ENCODE peak calls at places on chromosome 9, in six cellular contexts. I, U, Z, E, B and O are unnamed samples.

GRCh38 chr9:126633881-126634558 is 20.3 kb downstream of the LMX1B start:
- DNase-seq in I (no peak), U (no peak), Z (no peak), E (no peak), B (no peak), O (no peak)

GRCh38 chr9:1871486-1872181 is 143.5 kb upstream of the SMARCA2 start:
- DNase-seq in I (no peak), U (no peak), Z (no peak), E (peak; percentile 74), B (no peak), O (no peak)

GRCh38 chr9:14749738-14750137 is 27.2 kb upstream of the CER1 start:
- DNase-seq in I (no peak), U (no peak), Z (no peak), E (no peak), B (no peak), O (no peak)

GRCh38 chr9:107712390-107712789 is 222.8 kb upstream of the KLF4 start:
- DNase-seq in I (no peak), U (no peak), Z (no peak), E (no peak), B (peak; percentile 39), O (no peak)

GRCh38 chr9:124149992-124150391 is 107.8 kb upstream of the NEK6 start:
- DNase-seq in I (no peak), U (no peak), Z (no peak), E (peak; percentile 26), B (no peak), O (no peak)

GRCh38 chr9:122378236-122378635 is 7.4 kb downstream of the PTGS1 start:
- DNase-seq in I (no peak), U (no peak), Z (peak; percentile 68), E (no peak), B (no peak), O (no peak)

GRCh38 chr9:131125038-131125287 is 423 bp upstream of the NUP214 start:
- DNase-seq in I (no peak), U (no peak), Z (no peak), E (no peak), B (peak; percentile 3), O (no peak)

GRCh38 chr9:110942522-110942921 is 95.7 kb downstream of the LPAR1 start:
- DNase-seq in I (no peak), U (no peak), Z (no peak), E (no peak), B (no peak), O (no peak)

GRCh38 chr9:91589101-91589553 is 165.5 kb upstream of the NFIL3 start:
- DNase-seq in I (no peak), U (peak; percentile 22), Z (peak; percentile 48), E (peak; percentile 80), B (peak; percentile 4), O (peak; percentile 7)

GRCh38 chr9:73009649-73010288 is 56.9 kb upstream of the ALDH1A1 start:
- DNase-seq in I (no peak), U (no peak), Z (no peak), E (no peak), B (peak; percentile 35), O (no peak)

GRCh38 chr9:129990269-129991005 is 52.6 kb downstream of the FNBP1 start:
- DNase-seq in I (no peak), U (no peak), Z (no peak), E (no peak), B (no peak), O (no peak)

GRCh38 chr9:125701351-125701750 is 5.7 kb downstream of the MAPKAP1 start:
- DNase-seq in I (no peak), U (no peak), Z (no peak), E (no peak), B (no peak), O (no peak)

GRCh38 chr9:89579741-89580395 is 24.9 kb upstream of the GADD45G start:
- DNase-seq in I (no peak), U (no peak), Z (no peak), E (no peak), B (no peak), O (no peak)

GRCh38 chr9:687034-687785 is 154.3 kb upstream of the DMRT1 start:
- DNase-seq in I (no peak), U (no peak), Z (no peak), E (peak; percentile 83), B (no peak), O (no peak)

GRCh38 chr9:107653263-107653821 is 163.8 kb upstream of the KLF4 start:
- DNase-seq in I (no peak), U (no peak), Z (no peak), E (no peak), B (no peak), O (no peak)

DNA sequence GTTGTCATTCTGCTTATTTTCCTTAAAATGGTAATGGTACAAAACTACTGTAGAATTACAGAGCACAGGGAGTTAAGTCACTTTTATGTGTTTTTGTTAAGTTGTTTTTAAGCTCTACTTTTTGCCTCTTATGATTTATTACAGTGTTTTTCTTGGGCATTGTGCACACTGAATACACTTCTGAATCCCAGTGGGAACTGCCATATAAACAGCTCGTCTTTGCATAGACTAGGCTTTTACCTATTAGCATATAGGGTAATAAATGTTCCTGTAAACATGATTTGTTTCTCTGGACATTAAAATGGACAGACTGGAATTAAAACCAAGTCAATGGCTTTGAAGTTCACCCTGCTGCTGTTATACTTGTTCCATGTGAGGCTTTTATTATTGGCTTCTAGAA is 12.2 kb downstream of the KLF9 start:
- DNase-seq in I (no peak), U (no peak), Z (no peak), E (no peak), B (no peak), O (no peak)
- H3K4me1 ChIP-seq in I (no peaks in the 10 kb centered on the region), U (peaks cover 96% of the 10 kb centered on the region), Z (peaks cover 62% of the 10 kb centered on the region), E (peaks cover 100% of the 10 kb centered on the region), B (no peaks in the 10 kb centered on the region), O (peaks cover 71% of the 10 kb centered on the region)

GRCh38 chr9:121199921-121200320 is 1.7 kb downstream of the RAB14 start:
- DNase-seq in I (no peak), U (no peak), Z (no peak), E (no peak), B (no peak), O (no peak)

GRCh38 chr9:121198512-121199042 is 3.1 kb downstream of the RAB14 start:
- DNase-seq in I (no peak), U (no peak), Z (no peak), E (no peak), B (no peak), O (no peak)

GRCh38 chr9:121200346-121200745 is 1.3 kb downstream of the RAB14 start:
- DNase-seq in I (no peak), U (no peak), Z (no peak), E (no peak), B (no peak), O (no peak)

GRCh38 chr9:121201738-121202533 is at the start of gene RAB14:
- DNase-seq in I (peak; percentile 100), U (peak; percentile 100), Z (peak; percentile 100), E (peak; percentile 100), B (peak; percentile 98), O (peak; percentile 100)

DNA sequence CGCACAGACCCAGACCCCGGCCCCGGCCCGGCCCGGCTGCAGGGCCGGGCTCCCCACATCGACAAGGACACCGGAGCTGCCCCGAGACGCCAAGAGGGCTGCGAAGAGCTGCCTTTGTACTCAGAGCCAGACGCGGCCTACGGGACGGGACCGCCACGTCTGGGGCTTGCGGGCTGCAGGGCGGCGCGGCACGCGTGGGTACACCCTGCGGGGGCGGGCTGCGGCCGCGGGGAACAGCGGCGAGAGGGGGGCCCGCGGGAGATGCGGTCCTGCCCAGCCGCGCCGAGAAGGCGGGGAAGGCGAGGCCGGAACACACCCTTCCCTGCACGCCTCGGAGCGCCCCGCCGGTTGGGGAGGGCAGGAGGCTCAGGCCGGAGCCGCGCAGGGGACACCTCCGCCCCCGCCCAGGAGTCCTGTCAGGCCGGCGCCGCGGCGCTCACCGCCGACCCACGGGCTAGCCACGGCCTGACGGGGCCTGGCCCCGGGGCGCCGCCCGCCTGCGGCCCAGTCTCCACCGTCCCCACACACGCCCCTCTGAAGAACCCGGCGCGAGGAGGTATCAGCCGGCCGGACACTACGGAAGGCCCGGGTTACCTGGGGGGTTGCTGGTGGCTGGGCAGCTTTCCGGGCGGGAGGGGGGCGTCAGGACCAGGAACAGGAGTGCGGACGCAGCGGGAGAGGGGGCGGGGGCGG is 478 bp downstream of the RAB14 start:
- DNase-seq in I (no peak), U (no peak), Z (peak; percentile 94), E (no peak), B (no peak), O (peak; percentile 57)
- TF ChIP-seq POLR2A in I (no peak), U (no peak), Z (no peak), E (no peak), B (no peak), O (no peak)

GRCh38 chr9:94178927-94179326 is 80.2 kb upstream of the ZNF169 start:
- DNase-seq in I (no peak), U (no peak), Z (no peak), E (no peak), B (no peak), O (no peak)

GRCh38 chr9:94173632-94174031 is 85.5 kb upstream of the ZNF169 start:
- DNase-seq in I (no peak), U (no peak), Z (no peak), E (no peak), B (no peak), O (no peak)

GRCh38 chr9:94176582-94176981 is 82.5 kb upstream of the ZNF169 start:
- DNase-seq in I (no peak), U (no peak), Z (no peak), E (no peak), B (no peak), O (no peak)

GRCh38 chr9:94174164-94174563 is 84.9 kb upstream of the ZNF169 start:
- DNase-seq in I (no peak), U (no peak), Z (no peak), E (no peak), B (no peak), O (no peak)

DNA sequence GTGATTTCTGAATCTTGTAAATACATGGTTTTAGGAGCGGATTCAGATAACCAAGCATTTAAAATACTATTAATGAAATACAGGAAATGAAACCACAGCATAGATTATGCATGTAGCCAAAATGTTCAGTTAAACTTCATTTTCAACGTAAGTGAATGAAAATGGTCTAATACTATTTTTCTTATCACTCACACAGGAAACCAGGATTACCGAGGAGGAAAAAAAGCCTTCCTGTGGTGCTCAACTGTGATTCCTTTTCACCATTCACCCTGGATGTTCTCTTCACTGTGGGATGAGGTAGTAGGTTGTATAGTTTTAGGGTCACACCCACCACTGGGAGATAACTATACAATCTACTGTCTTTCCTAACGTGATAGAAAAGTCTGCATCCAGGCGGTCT is 83.4 kb upstream of the ZNF169 start:
- DNase-seq in I (no peak), U (no peak), Z (no peak), E (no peak), B (no peak), O (no peak)
- H3K4me1 ChIP-seq in I (no peaks in the 10 kb centered on the region), U (peaks cover 83% of the 10 kb centered on the region), Z (peaks cover 81% of the 10 kb centered on the region), E (peaks cover 83% of the 10 kb centered on the region), B (peaks cover 63% of the 10 kb centered on the region), O (peaks cover 93% of the 10 kb centered on the region)

DNA sequence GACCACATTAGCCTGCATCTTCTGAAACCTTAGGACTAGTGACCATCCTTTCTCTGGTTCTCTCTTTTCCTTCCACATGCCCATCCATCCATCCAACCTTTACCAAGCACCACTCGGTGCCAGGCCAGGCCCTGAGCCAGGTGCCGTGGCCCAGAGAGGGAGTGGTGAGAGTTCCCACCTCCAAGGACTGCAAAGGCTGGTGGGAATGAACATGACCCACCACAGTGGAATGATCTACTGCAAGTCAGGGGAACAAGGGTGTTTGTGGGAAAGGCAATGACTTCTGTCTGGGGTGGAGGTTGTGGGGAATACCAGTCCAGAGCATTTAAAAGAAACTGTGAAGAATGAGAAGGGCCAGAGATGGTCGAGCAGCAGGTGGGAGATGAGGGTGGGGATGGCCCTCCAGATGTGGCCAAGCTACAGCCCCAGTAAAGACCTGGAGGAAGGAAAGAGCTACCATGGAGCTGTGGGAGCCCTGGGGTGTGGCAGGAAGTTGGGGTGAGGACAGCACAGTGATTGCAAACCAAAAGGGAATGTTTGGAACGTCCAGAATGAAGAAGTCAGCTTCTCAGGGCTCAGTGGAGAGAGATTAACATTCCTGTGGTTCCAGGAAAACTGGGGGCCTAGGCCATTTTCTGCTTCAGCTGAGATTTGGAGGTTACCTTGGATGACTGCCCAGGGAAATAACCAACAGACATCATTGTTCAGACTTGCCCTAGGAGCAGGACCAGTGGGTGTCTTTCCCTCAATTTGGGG is 30.6 kb upstream of the CORO2A start:
- DNase-seq in I (no peak), U (no peak), Z (peak; percentile 41), E (no peak), B (peak; percentile 79), O (peak; percentile 50)
- TF ChIP-seq POLR2A in I (no peak), U (no peak), Z (no peak), E (no peak), B (no peak), O (no peak)